ENCODE peak calls at places on chromosomes 3 and 15, in ten cellular contexts. Q is T-helper 2 cell; L is GM18507; C is activated gamma-delta T cell treated with anti-CD3 and anti-CD28 coated beads, Interleukin-2, amount 50 U/mL, for 16 hours; M is erythroblast; K is CD8-positive, alpha-beta memory T cell; F is HCEC 1CT; R is fibroblast of lung; T is neuronal stem cell; W is neural progenitor cell. Z is an unnamed sample.

GRCh38 chr3:129672412-129672811 is 65.9 kb upstream of the PLXND1 start:
- DNase-seq in T (no peak), W (no peak), M (no peak), F (no peak), L (no peak), C (no peak), R (no peak), K (no peak), Q (no peak), Z (no peak)

GRCh38 chr15:71182522-71182921 is 67.3 kb downstream of the THSD4 start:
- DNase-seq in C (no peak), L (no peak), T (no peak), M (no peak), K (no peak), R (no peak), Q (no peak), W (no peak), F (no peak), Z (no peak)

GRCh38 chr3:185319801-185320200 is 43.1 kb upstream of the MAP3K13 start:
- DNase-seq in R (no peak), C (no peak), F (no peak), L (no peak), W (no peak), K (no peak), T (no peak), Q (no peak), M (no peak), Z (no peak)

GRCh38 chr3:37161351-37161750 is 13.0 kb downstream of the LRRFIP2 start:
- DNase-seq in K (no peak), W (no peak), T (no peak), Q (no peak), F (no peak), C (no peak), M (no peak), R (no peak), L (no peak), Z (no peak)

GRCh38 chr15:57133127-57133968 is 214.9 kb downstream of the TCF12 start:
- DNase-seq in Q (no peak), W (peak; percentile 92), F (no peak), M (peak; percentile 7), K (peak; percentile 16), L (no peak), R (no peak), T (peak; percentile 79), C (no peak), Z (no peak)

GRCh38 chr15:35626531-35626930 is 80.6 kb upstream of the DPH6 start:
- DNase-seq in M (peak; percentile 54), T (no peak), K (no peak), C (no peak), Q (no peak), R (peak; percentile 40), F (no peak), L (no peak), W (no peak), Z (no peak)

GRCh38 chr3:194277547-194278091 is 73.5 kb downstream of the CPN2 start:
- DNase-seq in R (peak; percentile 90), C (no peak), W (no peak), F (no peak), Q (no peak), M (no peak), K (no peak), T (no peak), L (no peak), Z (no peak)

GRCh38 chr3:131960324-131960723 is 74.5 kb downstream of the CPNE4 start:
- DNase-seq in K (no peak), T (no peak), R (peak; percentile 76), C (no peak), F (peak; percentile 78), M (no peak), Q (no peak), W (no peak), L (no peak), Z (no peak)

GRCh38 chr3:104291437-104291851 is 1075.3 kb upstream of the ALCAM start:
- DNase-seq in F (peak; percentile 37), L (no peak), M (no peak), Q (no peak), W (peak; percentile 3), C (no peak), K (no peak), R (peak; percentile 15), T (no peak), Z (no peak)

GRCh38 chr15:40075298-40076044 is 33.2 kb downstream of the BMF start:
- DNase-seq in M (no peak), F (no peak), W (no peak), L (no peak), K (no peak), C (no peak), T (no peak), Q (no peak), R (no peak), Z (no peak)

GRCh38 chr15:56215769-56216168 is 27.9 kb downstream of the RFX7 start:
- DNase-seq in C (no peak), M (no peak), F (peak; percentile 6), W (no peak), R (peak; percentile 40), Q (no peak), T (no peak), L (no peak), K (no peak), Z (no peak)

GRCh38 chr15:78925956-78926743 is 18.7 kb downstream of the CTSH start:
- DNase-seq in Q (no peak), C (no peak), F (no peak), L (no peak), K (no peak), T (no peak), M (no peak), W (no peak), R (no peak), Z (no peak)

GRCh38 chr3:128584412-128585020 is 66.1 kb downstream of the RPN1 start:
- DNase-seq in F (peak; percentile 68), W (peak; percentile 90), L (no peak), K (no peak), M (peak; percentile 71), C (no peak), R (peak; percentile 64), Q (no peak), T (peak; percentile 48), Z (no peak)

GRCh38 chr3:190384241-190384863 is 3.6 kb upstream of the CLDN16 start:
- DNase-seq in Q (no peak), F (peak; percentile 62), K (no peak), T (no peak), L (peak; percentile 3), R (peak; percentile 57), C (no peak), M (peak; percentile 11), W (peak; percentile 28), Z (peak; percentile 13)

GRCh38 chr3:118641608-118642007 is 393.0 kb downstream of the IGSF11 start:
- DNase-seq in M (no peak), W (peak; percentile 77), Q (no peak), L (no peak), C (no peak), R (no peak), K (no peak), T (peak; percentile 27), F (no peak), Z (no peak)

GRCh38 chr3:64221564-64222257 is 3.6 kb downstream of the PRICKLE2 start:
- DNase-seq in W (peak; percentile 57), L (no peak), K (no peak), Q (no peak), F (no peak), C (no peak), M (no peak), R (no peak), T (no peak), Z (no peak)

GRCh38 chr15:68412218-68412617 is 19.7 kb downstream of the ITGA11 start:
- DNase-seq in W (no peak), L (no peak), F (no peak), C (no peak), T (no peak), Q (no peak), K (no peak), R (no peak), M (no peak), Z (no peak)

GRCh38 chr3:112472676-112473075 is 26.6 kb downstream of the BTLA start:
- DNase-seq in Q (no peak), R (no peak), L (no peak), F (no peak), M (no peak), C (no peak), T (no peak), W (no peak), K (no peak), Z (no peak)

GRCh38 chr3:149342413-149343340 is 9.2 kb upstream of the TM4SF18 start:
- DNase-seq in L (no peak), Q (no peak), R (peak; percentile 68), K (no peak), M (no peak), F (peak; percentile 91), T (no peak), C (no peak), W (no peak), Z (no peak)

GRCh38 chr3:13301295-13301987 is 118.7 kb downstream of the NUP210 start:
- DNase-seq in K (no peak), W (peak; percentile 41), T (no peak), F (no peak), L (no peak), Q (no peak), M (no peak), R (peak; percentile 53), C (no peak), Z (no peak)

GRCh38 chr3:65492249-65492648 is 546.5 kb downstream of the MAGI1 start:
- DNase-seq in L (no peak), T (no peak), C (no peak), K (no peak), W (no peak), Q (no peak), R (no peak), F (no peak), M (no peak), Z (no peak)

GRCh38 chr15:44788748-44789147 is 52.4 kb downstream of the TRIM69 start:
- DNase-seq in L (no peak), M (no peak), C (no peak), W (no peak), Q (no peak), T (no peak), F (no peak), K (peak; percentile 21), R (no peak), Z (no peak)

Z was measured in GM19239.